ENCODE peak calls at places on chromosome 1, in seven cellular contexts. V is activated T-cell treated with anti-CD3 and anti-CD28 coated beads, Interleukin-2, amount 50 U/mL, for 1 hour; E is endothelial cell; T is NCI-H510A treated with DMSO at 0.1 percent for 48 hours; Z is effector CD8-positive, alpha-beta T cell; I is activated naive CD4-positive, alpha-beta T cell treated with anti-CD3 and anti-CD28 coated beads for 36 hours; R is lower lobe of right lung. O is an unnamed sample.

GRCh38 chr1:63698001-63698838 is 75.6 kb upstream of the ROR1 start:
- DNase-seq in R (peak), Z (no peak), V (no peak), I (no peak), E (no peak), T (no peak), O (no peak)

GRCh38 chr1:62887799-62888507 is 104.0 kb downstream of the ATG4C start:
- DNase-seq in V (no peak), T (no peak), I (no peak), E (no peak), Z (no peak), R (no peak), O (no peak)

GRCh38 chr1:64898107-64898861 is 68.1 kb downstream of the JAK1 start:
- DNase-seq in R (peak), T (peak), V (peak), Z (no peak), I (peak), E (no peak), O (no peak)

GRCh38 chr1:200258447-200259375 is 151.1 kb downstream of the ZNF281 start:
- DNase-seq in V (no peak), T (peak), E (no peak), I (no peak), Z (no peak), R (no peak), O (no peak)

GRCh38 chr1:46188295-46189030 is 9.8 kb downstream of the POMGNT1 start:
- DNase-seq in R (no peak), I (no peak), T (peak), V (no peak), Z (no peak), E (no peak), O (no peak)

GRCh38 chr1:164772635-164773034 is 213.7 kb downstream of the PBX1 start:
- DNase-seq in Z (no peak), R (peak), E (no peak), V (no peak), T (peak), I (peak), O (no peak)

GRCh38 chr1:224317383-224318045 is 12.5 kb downstream of the NVL start:
- DNase-seq in Z (no peak), V (no peak), I (no peak), R (no peak), T (peak), E (no peak), O (no peak)

GRCh38 chr1:112397051-112397471 is 1.0 kb downstream of the CTTNBP2NL start:
- DNase-seq in T (no peak), I (no peak), R (no peak), Z (no peak), E (no peak), V (no peak), O (no peak)

GRCh38 chr1:115184951-115185331 is 95.6 kb upstream of the TSPAN2 start:
- DNase-seq in E (no peak), R (no peak), I (no peak), Z (no peak), V (no peak), T (no peak), O (no peak)

GRCh38 chr1:16122916-16123315 is 33.0 kb downstream of the EPHA2 start:
- DNase-seq in T (no peak), Z (no peak), V (no peak), I (peak), R (peak), E (no peak), O (no peak)

GRCh38 chr1:4585216-4585615 is 69.2 kb upstream of the AJAP1 start:
- DNase-seq in R (no peak), I (peak), Z (peak), T (no peak), E (peak), V (peak), O (no peak)

GRCh38 chr1:76148460-76148859 is 73.9 kb downstream of the ST6GALNAC3 start:
- DNase-seq in T (no peak), V (no peak), Z (no peak), E (no peak), R (no peak), I (no peak), O (no peak)

GRCh38 chr1:201745023-201745422 is 83.9 kb upstream of the IPO9 start:
- DNase-seq in R (no peak), V (no peak), E (no peak), T (no peak), Z (no peak), I (no peak), O (no peak)

GRCh38 chr1:21659924-21660326 is 9.2 kb downstream of the RAP1GAP start:
- DNase-seq in I (no peak), Z (no peak), T (no peak), R (no peak), E (no peak), V (no peak), O (no peak)

GRCh38 chr1:238370600-238370999 is 479.9 kb upstream of the ZP4 start:
- DNase-seq in Z (no peak), T (no peak), I (no peak), V (no peak), R (no peak), E (no peak), O (no peak)

GRCh38 chr1:8985915-8986813 is 40.1 kb downstream of the SLC2A7 start:
- DNase-seq in E (no peak), V (no peak), R (peak), I (no peak), Z (no peak), T (no peak), O (no peak)

GRCh38 chr1:119554188-119554587 is 47.2 kb downstream of the HSD3B1 start:
- DNase-seq in T (peak), R (no peak), V (no peak), E (no peak), I (no peak), Z (no peak), O (no peak)

GRCh38 chr1:94542088-94542671 is 621 bp upstream of the F3 start:
- DNase-seq in I (peak), Z (no peak), E (no peak), R (peak), T (no peak), V (no peak), O (peak)

GRCh38 chr1:151829352-151830046 is 2.1 kb downstream of the RORC start:
- DNase-seq in E (no peak), V (no peak), Z (no peak), T (no peak), I (peak), R (no peak), O (no peak)